ENCODE peak calls at places on chromosome 3, in four cellular contexts. C is K562, X is HepG2, T is SK-N-SH. L is an unnamed sample.
A peak's percentile ranks its signal among the peaks of the same experiment; 100 is the strongest.

GRCh38 chr3:179322481-179323196 is at the start of gene ZNF639:
- DNase-seq in C (peak; percentile 93), X (peak; percentile 78), T (peak; percentile 99), L (no peak)

GRCh38 chr3:18623220-18623619 is 198.1 kb upstream of the SATB1 start:
- DNase-seq in C (no peak), X (no peak), T (no peak), L (no peak)

GRCh38 chr3:194321666-194322640 is 29.2 kb downstream of the CPN2 start:
- DNase-seq in C (no peak), X (no peak), T (no peak), L (no peak)

GRCh38 chr3:3586843-3587626 is 212.2 kb upstream of the LRRN1 start:
- DNase-seq in C (no peak), X (no peak), T (no peak), L (no peak)

GRCh38 chr3:62436785-62437184 is 63.4 kb upstream of the FEZF2 start:
- DNase-seq in C (no peak), X (no peak), T (no peak), L (no peak)

GRCh38 chr3:54999159-54999558 is 71.3 kb upstream of the LRTM1 start:
- DNase-seq in C (peak; percentile 22), X (peak; percentile 2), T (no peak), L (no peak)

GRCh38 chr3:132730891-132731580 is 8.8 kb upstream of the NPHP3 start:
- DNase-seq in C (peak; percentile 49), X (peak; percentile 33), T (peak; percentile 46), L (no peak)

GRCh38 chr3:98777801-98778220 is 14.7 kb downstream of the ST3GAL6 start:
- DNase-seq in C (no peak), X (no peak), T (no peak), L (no peak)

GRCh38 chr3:23612296-23612891 is 193.4 kb upstream of the UBE2E1 start:
- DNase-seq in C (no peak), X (no peak), T (no peak), L (no peak)

GRCh38 chr3:13541691-13542090 is 7.2 kb upstream of the FBLN2 start:
- DNase-seq in C (no peak), X (no peak), T (no peak), L (no peak)

GRCh38 chr3:15206662-15207576 is 873 bp downstream of the CAPN7 start:
- DNase-seq in C (peak; percentile 66), X (peak; percentile 53), T (peak; percentile 30), L (no peak)

GRCh38 chr3:172034786-172035685 is 4.3 kb upstream of the FNDC3B start:
- DNase-seq in C (peak; percentile 65), X (no peak), T (peak; percentile 31), L (no peak)

GRCh38 chr3:170572665-170573253 is 13.1 kb downstream of the SLC7A14 start:
- DNase-seq in C (peak; percentile 64), X (no peak), T (no peak), L (peak; percentile 40)

GRCh38 chr3:15205934-15206661 is at the start of gene CAPN7:
- DNase-seq in C (peak; percentile 97), X (peak; percentile 85), T (peak; percentile 98), L (peak; percentile 67)

GRCh38 chr3:126111566-126112475 is 27.9 kb upstream of the SLC41A3 start:
- DNase-seq in C (no peak), X (no peak), T (no peak), L (no peak)

GRCh38 chr3:38585791-38586420 is 63.6 kb downstream of the SCN5A start:
- DNase-seq in C (no peak), X (no peak), T (no peak), L (no peak)

GRCh38 chr3:134312072-134312872 is 61.6 kb upstream of the RYK start:
- DNase-seq in C (no peak), X (no peak), T (peak; percentile 48), L (no peak)

GRCh38 chr3:129575233-129575986 is 31.1 kb downstream of the PLXND1 start:
- DNase-seq in C (no peak), X (no peak), T (no peak), L (no peak)

DNA sequence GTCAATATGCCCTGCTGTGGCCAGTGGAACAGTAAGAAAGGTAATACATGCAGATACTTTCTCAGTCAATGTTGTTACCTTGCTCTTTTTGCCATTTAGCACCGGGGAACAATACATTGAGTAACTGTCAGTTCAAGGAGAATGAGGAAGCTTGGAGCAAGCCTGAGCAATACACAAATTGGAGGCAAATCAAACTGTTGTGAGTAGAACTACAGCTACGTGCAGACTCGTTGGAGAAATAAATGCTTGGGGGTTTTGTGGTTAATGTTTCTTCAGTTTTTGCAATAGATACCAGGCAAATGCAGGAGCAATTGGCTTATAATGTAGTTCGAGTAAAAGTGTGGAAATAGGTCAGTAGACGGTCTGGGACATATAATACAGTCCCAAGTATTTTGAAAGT is 587.3 kb upstream of the ROBO1 start:
- DNase-seq in C (no peak), X (no peak), T (no peak), L (no peak)
- TF ChIP-seq NFIC in C (no peak), X (no peak), T (no peak), L (no peak)

DNA sequence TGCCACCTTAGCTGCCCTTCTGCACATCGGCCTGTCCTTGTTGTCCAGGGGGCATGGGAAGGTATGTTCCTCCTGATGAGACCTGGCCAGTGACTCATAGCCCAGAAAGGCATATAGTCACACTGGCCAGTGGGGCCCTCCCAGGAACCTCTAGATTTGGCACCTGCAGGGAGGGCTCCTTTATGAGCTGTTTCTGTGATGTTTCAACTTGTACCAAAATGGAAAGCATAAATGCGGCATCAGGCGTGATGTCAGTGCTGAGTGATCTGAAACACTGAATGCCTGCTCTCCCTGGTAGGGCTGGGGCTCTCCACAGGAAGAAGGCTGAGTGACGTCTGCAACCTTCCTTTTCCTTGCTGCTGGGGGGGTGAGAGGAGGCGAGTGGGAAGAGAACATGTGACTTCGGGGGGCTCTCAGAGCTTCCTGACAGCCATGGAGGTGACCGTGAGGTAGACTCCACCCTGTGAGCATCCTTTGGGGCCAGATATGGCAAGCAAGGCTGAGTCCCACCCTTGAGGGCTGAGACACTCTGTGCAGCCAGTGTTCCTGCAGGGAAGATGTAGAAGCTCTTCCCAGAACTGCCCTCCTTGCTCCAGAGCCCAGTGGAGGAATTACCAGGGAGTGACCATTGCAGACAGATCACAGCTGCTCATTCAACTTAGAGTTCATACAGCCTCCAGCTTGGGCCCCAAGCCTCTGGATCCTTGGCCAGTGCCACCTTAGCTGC is 37.1 kb upstream of the APEH start:
- DNase-seq in C (no peak), X (no peak), T (no peak), L (no peak)
- TF ChIP-seq NFIC in C (no peak), X (no peak), T (no peak), L (no peak)

GRCh38 chr3:176514297-176514696 is 683.0 kb downstream of the TBL1XR1 start:
- DNase-seq in C (peak; percentile 87), X (peak; percentile 64), T (no peak), L (no peak)
- TF ChIP-seq NFIC in C (no peak), X (no peak), T (no peak), L (no peak)

GRCh38 chr3:65385805-65386204 is 652.9 kb downstream of the MAGI1 start:
- DNase-seq in C (no peak), X (no peak), T (no peak), L (no peak)
- TF ChIP-seq NFIC in C (no peak), X (no peak), T (no peak), L (no peak)